ENCODE peak calls at places on chromosome X, in ten cellular contexts. S, Y, E, U, D, Z, R, N, F and T are unnamed samples.

GRCh38 chrX:25015486-25016360 is at the start of gene ARX:
- DNase-seq in E (no peak), U (peak; percentile 52), Z (peak; percentile 51), Y (no peak), S (peak; percentile 42), N (no peak), D (peak; percentile 38), R (no peak), F (no peak), T (no peak)

GRCh38 chrX:44705817-44706551 is 137.8 kb upstream of the DUSP21 start:
- DNase-seq in N (no peak), S (no peak), E (no peak), F (no peak), Z (no peak), D (no peak), Y (no peak), R (no peak), U (peak; percentile 7), T (peak; percentile 29)

GRCh38 chrX:2502120-2502667 is 1.4 kb upstream of the DHRSX start:
- DNase-seq in D (peak; percentile 18), Y (no peak), R (no peak), U (no peak), F (no peak), E (peak; percentile 22), N (no peak), S (no peak), Z (no peak), T (no peak)

GRCh38 chrX:19852014-19853005 is 35.1 kb downstream of the SH3KBP1 start:
- DNase-seq in S (peak; percentile 65), Y (no peak), N (no peak), D (no peak), E (no peak), Z (no peak), F (no peak), U (peak; percentile 8), R (no peak), T (no peak)

GRCh38 chrX:77937291-77937690 is 26.8 kb downstream of the ATP7A start:
- DNase-seq in F (no peak), Y (no peak), N (no peak), D (no peak), R (no peak), E (no peak), Z (no peak), U (no peak), S (peak; percentile 80), T (no peak)

GRCh38 chrX:129161108-129161507 is 362.2 kb downstream of the SMARCA1 start:
- DNase-seq in D (no peak), R (no peak), Y (no peak), U (no peak), S (no peak), N (no peak), F (no peak), E (no peak), Z (no peak), T (no peak)

GRCh38 chrX:54721424-54721823 is 76.6 kb downstream of the ITIH6 start:
- DNase-seq in R (no peak), E (no peak), S (no peak), U (no peak), Z (no peak), Y (no peak), F (no peak), N (no peak), D (no peak), T (no peak)

GRCh38 chrX:10327651-10328050 is 170.9 kb downstream of the CLCN4 start:
- DNase-seq in U (no peak), F (no peak), Z (no peak), S (peak; percentile 5), R (no peak), Y (peak; percentile 3), E (no peak), D (no peak), N (no peak), T (no peak)

GRCh38 chrX:47232197-47232802 is 509 bp upstream of the USP11 start:
- DNase-seq in Z (no peak), S (no peak), R (no peak), Y (no peak), F (no peak), D (peak; percentile 10), E (no peak), N (no peak), U (no peak), T (no peak)

GRCh38 chrX:71618303-71618721 is at the start of gene CXCR3:
- DNase-seq in S (no peak), E (no peak), D (peak; percentile 68), Z (peak; percentile 52), N (no peak), F (no peak), R (no peak), Y (no peak), U (peak; percentile 34), T (no peak)

GRCh38 chrX:103157511-103158316 is 57.2 kb upstream of the BEX4 start:
- DNase-seq in D (no peak), R (peak; percentile 17), F (no peak), E (no peak), Z (no peak), N (no peak), U (peak; percentile 17), S (peak; percentile 27), Y (no peak), T (no peak)

GRCh38 chrX:118974908-118975671 is 672 bp downstream of the LONRF3 start:
- DNase-seq in Y (no peak), Z (peak; percentile 58), S (no peak), R (no peak), F (no peak), U (peak; percentile 50), E (peak; percentile 68), N (no peak), D (peak; percentile 56), T (no peak)

GRCh38 chrX:46463682-46464081 is 81.5 kb downstream of the ZNF674 start:
- DNase-seq in E (no peak), Z (no peak), U (no peak), F (no peak), R (no peak), D (no peak), N (no peak), Y (no peak), S (no peak), T (no peak)

GRCh38 chrX:54288277-54288676 is 69.6 kb downstream of the WNK3 start:
- DNase-seq in S (peak; percentile 0), Z (no peak), Y (no peak), R (no peak), U (no peak), E (no peak), F (no peak), D (no peak), N (no peak), T (no peak)

DNA sequence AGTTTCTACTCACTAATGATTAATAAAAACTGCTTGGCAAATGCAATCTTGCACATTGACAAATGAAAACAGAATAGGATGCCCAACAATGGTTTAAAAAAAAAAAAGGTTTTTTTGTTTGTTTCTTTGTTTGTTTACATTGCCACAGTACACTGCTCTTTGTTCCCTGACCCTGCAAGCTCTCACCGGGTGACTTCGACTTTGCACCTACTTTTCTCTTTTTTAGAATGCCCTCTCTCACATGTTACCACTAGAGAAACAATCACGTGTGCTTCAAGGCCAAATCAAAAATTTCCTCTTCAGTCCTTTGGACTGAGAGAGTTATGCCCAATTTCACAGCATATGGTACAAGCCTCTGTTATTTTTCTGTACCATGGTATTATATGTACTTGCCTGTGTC is 101.5 kb downstream of the DMD start:
- DNase-seq in Z (no peak), S (no peak), F (no peak), Y (no peak), N (no peak), U (no peak), E (no peak), R (no peak), D (no peak), T (no peak)
- H3K4me3 ChIP-seq in Z (no peak overlapping the region), S (no peak overlapping the region), F (no peak overlapping the region), Y (no peak overlapping the region), N (no peak overlapping the region), U (no peak overlapping the region), E (no peak overlapping the region), R (no peak overlapping the region), D (no peak overlapping the region), T (no peak overlapping the region)

GRCh38 chrX:101091817-101092216 is 6.2 kb upstream of the CENPI start:
- DNase-seq in E (no peak), F (no peak), R (no peak), Y (no peak), Z (no peak), U (no peak), S (no peak), D (no peak), N (no peak), T (no peak)

GRCh38 chrX:101097546-101098453 is at the start of gene CENPI:
- DNase-seq in E (peak; percentile 93), D (peak; percentile 93), S (peak; percentile 89), Y (peak; percentile 72), U (peak; percentile 94), F (peak; percentile 71), N (peak; percentile 91), Z (peak; percentile 95), R (peak; percentile 80), T (peak; percentile 91)
- TF ChIP-seq POLR2A in E (no peak), D (no peak), S (peak; percentile 66), Y (peak; percentile 80), U (peak; percentile 58), F (peak; percentile 43), N (no peak), Z (peak; percentile 25), R (peak; percentile 16), T (no peak)

DNA sequence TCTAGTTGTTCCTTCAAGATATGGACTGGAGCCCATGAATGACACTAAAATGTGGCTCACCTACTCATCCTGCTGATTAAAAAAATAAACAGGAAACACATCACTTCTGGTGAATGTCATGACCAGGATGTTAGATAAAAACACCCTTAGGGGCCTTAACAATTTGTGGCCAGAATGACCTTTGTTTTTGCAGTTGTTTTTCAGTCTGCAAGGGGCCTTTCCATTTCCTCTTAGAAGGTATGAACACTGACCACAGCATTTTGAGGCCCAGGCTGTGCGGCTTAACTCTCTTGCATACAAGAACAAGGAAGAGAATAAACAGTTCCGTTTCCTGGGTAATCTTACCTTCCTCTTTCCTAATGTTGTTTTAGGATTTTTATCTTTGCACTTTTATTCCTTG is 113.2 kb downstream of the IL1RAPL2 start:
- DNase-seq in R (no peak), S (no peak), N (no peak), D (no peak), Y (no peak), U (no peak), F (no peak), E (no peak), Z (no peak), T (no peak)
- TF ChIP-seq CTCF in R (no peak), S (no peak), N (no peak), D (no peak), Y (no peak), U (no peak), F (no peak), E (no peak), Z (no peak), T (no peak)

DNA sequence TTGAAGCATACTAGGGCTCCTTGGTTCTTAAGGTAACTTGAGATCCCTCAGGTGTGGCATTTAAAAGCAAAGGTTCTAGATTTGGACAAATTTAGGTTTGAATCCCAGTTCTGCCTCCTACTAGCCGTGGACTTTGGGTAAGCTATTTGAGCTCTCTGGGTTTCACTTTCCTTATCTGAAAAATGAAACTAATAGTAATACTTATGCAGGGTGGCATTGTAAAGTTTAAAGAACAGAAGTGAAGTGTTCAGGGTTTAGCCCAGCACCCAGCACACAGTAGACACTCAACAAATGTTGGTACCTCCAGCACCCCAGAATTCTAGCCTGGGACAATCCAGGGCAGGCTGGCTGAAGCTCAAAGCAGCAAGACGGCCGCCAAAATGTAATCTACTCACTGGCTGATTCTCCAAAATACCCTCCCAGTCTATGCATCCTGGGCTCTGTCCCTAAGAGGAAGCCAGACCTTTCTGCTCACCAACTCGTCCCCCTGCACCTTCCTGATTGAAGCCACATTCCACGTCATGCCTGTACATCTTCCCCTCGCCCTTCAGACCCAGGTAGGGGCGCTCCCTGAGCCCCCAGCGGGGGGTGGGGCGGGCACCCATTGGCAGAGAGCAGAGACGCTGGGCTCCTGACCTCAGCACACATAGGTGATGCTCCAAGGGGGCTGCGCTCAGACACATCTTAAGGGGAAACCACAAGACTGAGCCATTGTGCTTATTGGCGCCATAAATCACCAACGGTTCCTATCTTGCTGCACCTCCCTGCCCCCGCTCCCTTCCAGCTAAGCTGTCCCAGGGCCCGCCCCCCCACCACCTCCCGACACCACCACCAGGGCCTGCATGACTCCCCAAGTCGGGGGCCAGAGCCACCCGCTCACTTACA is 160.6 kb downstream of the BCOR start:
- DNase-seq in D (no peak), U (no peak), R (no peak), S (no peak), Y (no peak), N (no peak), Z (no peak), F (no peak), E (no peak), T (no peak)
- H3K4me3 ChIP-seq in D (no peak overlapping the region), U (no peak overlapping the region), R (no peak overlapping the region), S (no peak overlapping the region), Y (no peak overlapping the region), N (no peak overlapping the region), Z (no peak overlapping the region), F (no peak overlapping the region), E (no peak overlapping the region), T (no peak overlapping the region)